ENCODE peak calls at places on chromosomes 12 and 14, in five cellular contexts. N is upper lobe of left lung, O is prostate gland, X is adrenal gland, V is stomach. C is an unnamed sample.

GRCh38 chr14:32259368-32260013 is 56.4 kb upstream of the RNU6-8 start:
- DNase-seq in N (no peak), O (no peak), X (no peak), V (no peak), C (no peak)

GRCh38 chr12:79822475-79822874 is 112.4 kb downstream of the PPP1R12A start:
- DNase-seq in N (no peak), O (no peak), X (no peak), V (no peak), C (no peak)

GRCh38 chr14:103108749-103109207 is 14.3 kb downstream of the EXOC3L4 start:
- DNase-seq in N (no peak), O (no peak), X (peak; percentile 41), V (no peak), C (peak; percentile 66)

GRCh38 chr14:71720978-71721624 is 211.1 kb upstream of the RGS6 start:
- DNase-seq in N (peak; percentile 33), O (no peak), X (peak; percentile 67), V (no peak), C (peak; percentile 14)

GRCh38 chr12:6273209-6273928 is 37.1 kb upstream of the PLEKHG6 start:
- DNase-seq in N (peak; percentile 35), O (no peak), X (no peak), V (no peak), C (no peak)

GRCh38 chr12:9719835-9720234 is 13.1 kb downstream of the CLECL1 start:
- DNase-seq in N (no peak), O (no peak), X (no peak), V (no peak), C (no peak)

GRCh38 chr12:15707516-15708199 is 81.5 kb downstream of the EPS8 start:
- DNase-seq in N (no peak), O (no peak), X (no peak), V (no peak), C (no peak)

GRCh38 chr14:22980672-22981089 is 1.7 kb downstream of the AJUBA start:
- DNase-seq in N (peak; percentile 54), O (peak; percentile 60), X (peak; percentile 30), V (peak; percentile 57), C (peak; percentile 59)

GRCh38 chr12:71665109-71665476 is 992 bp downstream of the THAP2 start:
- DNase-seq in N (no peak), O (no peak), X (no peak), V (peak; percentile 27), C (no peak)

GRCh38 chr14:99522934-99523660 is 41.9 kb downstream of the CCNK start:
- DNase-seq in N (no peak), O (no peak), X (no peak), V (no peak), C (peak; percentile 34)

GRCh38 chr14:47722929-47723693 is 47.7 kb upstream of the MDGA2 start:
- DNase-seq in N (no peak), O (no peak), X (no peak), V (no peak), C (no peak)

GRCh38 chr14:65263161-65263788 is 149.3 kb upstream of the FUT8 start:
- DNase-seq in N (no peak), O (no peak), X (no peak), V (no peak), C (no peak)

GRCh38 chr12:16385779-16386646 is 38.6 kb downstream of the MGST1 start:
- DNase-seq in N (peak; percentile 36), O (no peak), X (peak; percentile 29), V (peak; percentile 28), C (peak; percentile 23)

GRCh38 chr12:64528616-64529015 is 76.7 kb downstream of the TBK1 start:
- DNase-seq in N (no peak), O (no peak), X (no peak), V (no peak), C (no peak)

GRCh38 chr12:76346798-76347420 is 1.3 kb downstream of the BBS10 start:
- DNase-seq in N (peak; percentile 56), O (peak; percentile 13), X (peak; percentile 26), V (no peak), C (no peak)

GRCh38 chr14:31346097-31346496 is 74.3 kb downstream of the HEATR5A start:
- DNase-seq in N (no peak), O (no peak), X (no peak), V (no peak), C (no peak)

GRCh38 chr14:29905549-29905948 is 22.1 kb downstream of the PRKD1 start:
- DNase-seq in N (peak; percentile 52), O (no peak), X (no peak), V (no peak), C (no peak)

GRCh38 chr14:73937012-73937411 is 12.9 kb downstream of the FAM161B start:
- DNase-seq in N (no peak), O (no peak), X (no peak), V (no peak), C (no peak)

GRCh38 chr14:64507376-64508156 is 3.0 kb downstream of the ZBTB1 start:
- DNase-seq in N (no peak), O (no peak), X (peak; percentile 43), V (no peak), C (no peak)

GRCh38 chr14:92607702-92608429 is 94.3 kb downstream of the RIN3 start:
- DNase-seq in N (no peak), O (no peak), X (no peak), V (no peak), C (no peak)

GRCh38 chr12:51421266-51421884 is 3.3 kb upstream of the SLC4A8 start:
- DNase-seq in N (peak; percentile 56), O (peak; percentile 27), X (peak; percentile 60), V (peak; percentile 56), C (peak; percentile 46)

GRCh38 chr12:108693781-108694180 is 37.5 kb downstream of the CORO1C start:
- DNase-seq in N (no peak), O (no peak), X (no peak), V (no peak), C (no peak)

GRCh38 chr12:72570601-72571000 is 298.4 kb downstream of the TRHDE start:
- DNase-seq in N (peak; percentile 38), O (no peak), X (no peak), V (no peak), C (no peak)

GRCh38 chr14:103688906-103689902 is 26.0 kb downstream of the XRCC3 start:
- DNase-seq in N (peak; percentile 74), O (peak; percentile 8), X (peak; percentile 69), V (no peak), C (peak; percentile 59)

GRCh38 chr12:23084236-23084995 is 459.4 kb downstream of the ETNK1 start:
- DNase-seq in N (no peak), O (no peak), X (no peak), V (no peak), C (no peak)

GRCh38 chr12:27291862-27292261 is 40.8 kb upstream of the BMAL2 start:
- DNase-seq in N (no peak), O (no peak), X (no peak), V (no peak), C (no peak)

GRCh38 chr12:25162866-25163265 is 32.1 kb downstream of the DNAI7 start:
- DNase-seq in N (no peak), O (no peak), X (no peak), V (no peak), C (no peak)

GRCh38 chr12:29041621-29042020 is 107.5 kb upstream of the FAR2 start:
- DNase-seq in N (no peak), O (no peak), X (no peak), V (no peak), C (no peak)

GRCh38 chr12:94721173-94721572 is 70.8 kb upstream of the TMCC3 start:
- DNase-seq in N (no peak), O (no peak), X (no peak), V (no peak), C (no peak)

GRCh38 chr12:103469716-103470115 is 26.1 kb downstream of the C12orf42 start:
- DNase-seq in N (no peak), O (no peak), X (no peak), V (no peak), C (no peak)

GRCh38 chr14:83994020-83994419 is 1535.9 kb upstream of the FLRT2 start:
- DNase-seq in N (no peak), O (no peak), X (no peak), V (no peak), C (no peak)

GRCh38 chr12:124876171-124876570 is 12.5 kb upstream of the SCARB1 start:
- DNase-seq in N (no peak), O (no peak), X (no peak), V (no peak), C (no peak)

GRCh38 chr12:2004113-2004929 is at the start of gene DCP1B:
- DNase-seq in N (peak; percentile 98), O (peak; percentile 94), X (peak; percentile 99), V (peak; percentile 97), C (peak; percentile 98)
- TF ChIP-seq POLR2A in N (peak; percentile 77), O (peak; percentile 63), X (no peak), V (no peak), C (peak; percentile 73)

GRCh38 chr12:122137229-122137628 is 36.8 kb downstream of the IL31 start:
- DNase-seq in N (no peak), O (no peak), X (no peak), V (no peak), C (no peak)
- TF ChIP-seq CTCF in N (no peak), O (no peak), X (no peak), V (no peak), C (no peak)

DNA sequence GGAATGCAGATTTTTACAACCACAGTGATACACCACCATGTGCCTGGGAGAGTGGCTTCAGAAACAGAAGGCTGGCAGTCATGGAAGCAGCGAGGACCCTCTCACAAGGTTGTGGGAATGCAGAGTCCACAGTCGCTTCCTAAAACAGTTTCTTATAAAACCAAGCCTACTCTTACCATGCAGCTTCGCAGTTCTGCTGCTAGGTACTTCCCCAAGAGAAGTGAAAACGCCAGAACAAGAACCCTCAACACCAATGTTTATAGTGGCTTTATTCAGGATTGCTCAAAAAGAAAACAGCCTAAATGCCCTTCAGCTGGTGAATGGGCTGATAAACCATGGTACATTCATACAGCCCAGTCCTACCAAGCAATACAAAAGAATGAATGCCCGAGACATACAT is 87.2 kb downstream of the DDX51 start:
- DNase-seq in N (no peak), O (no peak), X (no peak), V (no peak), C (no peak)
- H3K27me3 ChIP-seq in N (no peaks in the 10 kb centered on the region), O (no peaks in the 10 kb centered on the region), X (no peaks in the 10 kb centered on the region), V (no peaks in the 10 kb centered on the region), C (no peaks in the 10 kb centered on the region)

GRCh38 chr14:61437383-61437782 is 116.0 kb downstream of the PRKCH start:
- DNase-seq in N (no peak), O (no peak), X (no peak), V (no peak), C (no peak)
- TF ChIP-seq POLR2A in N (no peak), O (no peak), X (no peak), V (no peak), C (no peak)

DNA sequence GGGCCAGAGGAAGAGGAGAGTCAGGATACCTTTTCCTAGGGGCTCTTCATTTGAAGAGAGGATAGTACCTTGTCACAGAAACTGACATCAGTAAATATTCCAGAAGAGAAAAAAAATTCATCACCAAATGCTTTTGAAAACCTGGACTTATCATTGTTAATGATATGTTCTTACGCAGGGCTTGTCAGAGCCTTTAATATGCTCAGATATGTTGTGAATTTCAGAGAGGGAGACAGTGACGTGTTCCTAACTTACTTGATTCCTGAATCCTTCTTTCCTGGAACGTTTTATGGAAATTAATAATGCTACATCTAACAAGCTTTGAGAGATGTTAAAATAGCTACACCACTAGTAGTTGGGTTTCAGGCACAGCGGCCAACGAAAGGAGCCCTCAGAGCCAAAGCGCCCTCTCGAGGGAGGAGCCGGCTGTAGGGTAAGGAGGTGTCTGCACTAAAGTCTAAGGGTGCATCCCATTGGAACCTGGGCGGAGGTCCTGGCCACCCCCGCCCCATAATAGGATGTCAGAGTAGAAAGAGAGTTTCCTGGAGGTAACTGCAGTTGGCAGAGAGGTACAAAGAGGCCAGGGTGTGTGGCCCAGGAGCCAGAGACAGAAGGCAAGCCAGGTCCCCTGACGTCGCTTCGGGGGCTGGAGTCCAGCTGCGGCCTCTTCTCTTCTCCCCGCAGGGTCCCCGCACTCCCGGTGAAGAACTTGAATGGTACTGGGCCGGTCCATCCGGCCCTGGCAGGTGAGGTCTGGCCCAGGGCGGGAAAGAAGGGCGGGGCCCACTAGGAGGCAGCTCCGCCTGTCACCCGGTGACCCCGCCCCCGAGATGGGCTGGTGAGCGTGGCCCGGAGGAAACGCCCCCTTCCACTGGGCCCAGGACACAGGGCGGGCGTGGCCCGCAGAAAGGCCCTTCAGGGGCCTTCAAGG is 36.2 kb downstream of the DTX1 start:
- DNase-seq in N (peak; percentile 67), O (no peak), X (peak; percentile 42), V (peak; percentile 68), C (peak; percentile 73)
- TF ChIP-seq CTCF in N (no peak), O (no peak), X (no peak), V (no peak), C (no peak)

C was measured in transverse colon.